ENCODE peak calls at places on chromosomes 1 and 21, in four cellular contexts. One of them, this sample, is unnamed.

GRCh38 chr1:43238104-43238503 is 31.7 kb upstream of the TMEM125 start:
- DNase-seq in K562: peak
- DNase-seq in H1: peak
- DNase-seq in HepG2: peak
- DNase-seq in this sample: no peak

GRCh38 chr1:99707535-99708142 is 58.8 kb downstream of the FRRS1 start:
- DNase-seq in H1: peak
- DNase-seq in HepG2: peak
- DNase-seq in K562: peak
- DNase-seq in this sample: peak

GRCh38 chr1:164772635-164773034 is 213.7 kb downstream of the PBX1 start:
- DNase-seq in HepG2: no peak
- DNase-seq in H1: no peak
- DNase-seq in K562: peak
- DNase-seq in this sample: no peak

GRCh38 chr1:23421752-23422312 is 2.7 kb downstream of the TCEA3 start:
- DNase-seq in H1: no peak
- DNase-seq in K562: peak
- DNase-seq in HepG2: peak
- DNase-seq in this sample: no peak

GRCh38 chr21:45819478-45820170 is 161.9 kb upstream of the COL6A1 start:
- DNase-seq in HepG2: no peak
- DNase-seq in K562: no peak
- DNase-seq in H1: no peak
- DNase-seq in this sample: no peak

GRCh38 chr1:228146761-228147693 is 2.7 kb upstream of the GJC2 start:
- DNase-seq in H1: no peak
- DNase-seq in HepG2: no peak
- DNase-seq in K562: no peak
- DNase-seq in this sample: no peak

GRCh38 chr1:215192306-215192705 is 109.8 kb downstream of the KCNK2 start:
- DNase-seq in HepG2: no peak
- DNase-seq in H1: no peak
- DNase-seq in K562: no peak
- DNase-seq in this sample: no peak

GRCh38 chr1:230123280-230124186 is 56.5 kb downstream of the GALNT2 start:
- DNase-seq in H1: no peak
- DNase-seq in K562: no peak
- DNase-seq in HepG2: peak
- DNase-seq in this sample: peak

GRCh38 chr1:234722267-234722704 is 112.3 kb upstream of the IRF2BP2 start:
- DNase-seq in K562: no peak
- DNase-seq in H1: no peak
- DNase-seq in HepG2: no peak
- DNase-seq in this sample: no peak

GRCh38 chr1:55313903-55314302 is 98.7 kb upstream of the USP24 start:
- DNase-seq in K562: no peak
- DNase-seq in HepG2: no peak
- DNase-seq in H1: no peak
- DNase-seq in this sample: no peak

GRCh38 chr1:38502772-38503171 is 356.8 kb downstream of the RRAGC start:
- DNase-seq in HepG2: no peak
- DNase-seq in H1: peak
- DNase-seq in K562: no peak
- DNase-seq in this sample: no peak

GRCh38 chr1:54459140-54459539 is 52.9 kb upstream of the SSBP3 start:
- DNase-seq in HepG2: no peak
- DNase-seq in K562: no peak
- DNase-seq in H1: no peak
- DNase-seq in this sample: no peak

GRCh38 chr1:33563702-33564101 is 91.3 kb downstream of the ZSCAN20 start:
- DNase-seq in K562: no peak
- DNase-seq in H1: no peak
- DNase-seq in HepG2: no peak
- DNase-seq in this sample: no peak

GRCh38 chr21:36929622-36930021 is 36.8 kb downstream of the HLCS start:
- DNase-seq in H1: no peak
- DNase-seq in HepG2: no peak
- DNase-seq in K562: no peak
- DNase-seq in this sample: no peak

GRCh38 chr1:7608628-7609295 is 162.3 kb upstream of the VAMP3 start:
- DNase-seq in K562: peak
- DNase-seq in H1: peak
- DNase-seq in HepG2: peak
- DNase-seq in this sample: no peak

GRCh38 chr1:70874826-70875225 is 172.8 kb downstream of the PTGER3 start:
- DNase-seq in K562: no peak
- DNase-seq in H1: no peak
- DNase-seq in HepG2: no peak
- DNase-seq in this sample: no peak

GRCh38 chr1:168550971-168551370 is 7.2 kb upstream of the XCL2 start:
- DNase-seq in K562: no peak
- DNase-seq in HepG2: no peak
- DNase-seq in H1: no peak
- DNase-seq in this sample: no peak

GRCh38 chr1:207807395-207808321 is 55.8 kb downstream of the CD46 start:
- DNase-seq in K562: peak
- DNase-seq in HepG2: no peak
- DNase-seq in H1: no peak
- DNase-seq in this sample: no peak

GRCh38 chr21:43865471-43866181 is 603 bp downstream of the AGPAT3 start:
- DNase-seq in K562: peak
- DNase-seq in HepG2: no peak
- DNase-seq in H1: peak
- DNase-seq in this sample: no peak

GRCh38 chr1:115448282-115449044 is 110.4 kb upstream of the NGF start:
- DNase-seq in HepG2: no peak
- DNase-seq in H1: no peak
- DNase-seq in K562: no peak
- DNase-seq in this sample: no peak

GRCh38 chr1:6180578-6181311 is 624 bp upstream of the CHD5 start:
- DNase-seq in HepG2: no peak
- DNase-seq in H1: peak
- DNase-seq in K562: no peak
- DNase-seq in this sample: no peak

GRCh38 chr1:152886090-152886489 is 8.0 kb downstream of the SMCP start:
- DNase-seq in K562: no peak
- DNase-seq in H1: no peak
- DNase-seq in HepG2: no peak
- DNase-seq in this sample: no peak

GRCh38 chr1:25561426-25562100 is 18.2 kb downstream of the LDLRAP1 start:
- DNase-seq in H1: no peak
- DNase-seq in K562: no peak
- DNase-seq in HepG2: no peak
- DNase-seq in this sample: no peak

GRCh38 chr1:171881466-171881865 is 40.2 kb downstream of the DNM3 start:
- DNase-seq in HepG2: no peak
- DNase-seq in H1: no peak
- DNase-seq in K562: no peak
- DNase-seq in this sample: no peak

GRCh38 chr1:44029260-44029910 is 1.9 kb downstream of the SLC6A9 start:
- DNase-seq in K562: peak
- DNase-seq in HepG2: no peak
- DNase-seq in H1: no peak
- DNase-seq in this sample: no peak

GRCh38 chr1:2971609-2972008 is 49.7 kb upstream of the ACTRT2 start:
- DNase-seq in K562: no peak
- DNase-seq in HepG2: no peak
- DNase-seq in H1: no peak
- DNase-seq in this sample: no peak

GRCh38 chr1:222867316-222867715 is 52.5 kb downstream of the DISP1 start:
- DNase-seq in K562: no peak
- DNase-seq in H1: no peak
- DNase-seq in HepG2: no peak
- DNase-seq in this sample: no peak

GRCh38 chr1:165659581-165659895 is 28.5 kb downstream of the MGST3 start:
- DNase-seq in HepG2: no peak
- DNase-seq in H1: no peak
- DNase-seq in K562: no peak
- DNase-seq in this sample: no peak

GRCh38 chr1:242462867-242463266 is 61.6 kb downstream of the PLD5 start:
- DNase-seq in H1: no peak
- DNase-seq in HepG2: no peak
- DNase-seq in K562: no peak
- DNase-seq in this sample: no peak

GRCh38 chr1:244435562-244436205 is 16.0 kb downstream of the ADSS2 start:
- DNase-seq in H1: no peak
- DNase-seq in K562: no peak
- DNase-seq in HepG2: peak
- DNase-seq in this sample: no peak

GRCh38 chr21:45310446-45310845 is 22.8 kb upstream of the POFUT2 start:
- DNase-seq in H1: no peak
- DNase-seq in HepG2: no peak
- DNase-seq in K562: no peak
- DNase-seq in this sample: no peak

GRCh38 chr1:166699613-166700012 is 139.7 kb upstream of the POGK start:
- DNase-seq in H1: no peak
- DNase-seq in K562: peak
- DNase-seq in HepG2: no peak
- DNase-seq in this sample: no peak

GRCh38 chr1:25442178-25442577 is 11.5 kb downstream of the MACO1 start:
- DNase-seq in H1: no peak
- DNase-seq in K562: no peak
- DNase-seq in HepG2: no peak
- DNase-seq in this sample: no peak

GRCh38 chr1:224589006-224589405 is 27.1 kb upstream of the CNIH3 start:
- DNase-seq in HepG2: no peak
- DNase-seq in K562: no peak
- DNase-seq in H1: no peak
- DNase-seq in this sample: no peak

GRCh38 chr1:151862604-151863003 is 9.1 kb upstream of the THEM5 start:
- DNase-seq in H1: no peak
- DNase-seq in HepG2: no peak
- DNase-seq in K562: peak
- DNase-seq in this sample: no peak
- TF ChIP-seq CBX5 in H1: no peak
- TF ChIP-seq CBX5 in HepG2: no peak
- TF ChIP-seq CBX5 in K562: no peak
- TF ChIP-seq CBX5 in this sample: no peak

DNA sequence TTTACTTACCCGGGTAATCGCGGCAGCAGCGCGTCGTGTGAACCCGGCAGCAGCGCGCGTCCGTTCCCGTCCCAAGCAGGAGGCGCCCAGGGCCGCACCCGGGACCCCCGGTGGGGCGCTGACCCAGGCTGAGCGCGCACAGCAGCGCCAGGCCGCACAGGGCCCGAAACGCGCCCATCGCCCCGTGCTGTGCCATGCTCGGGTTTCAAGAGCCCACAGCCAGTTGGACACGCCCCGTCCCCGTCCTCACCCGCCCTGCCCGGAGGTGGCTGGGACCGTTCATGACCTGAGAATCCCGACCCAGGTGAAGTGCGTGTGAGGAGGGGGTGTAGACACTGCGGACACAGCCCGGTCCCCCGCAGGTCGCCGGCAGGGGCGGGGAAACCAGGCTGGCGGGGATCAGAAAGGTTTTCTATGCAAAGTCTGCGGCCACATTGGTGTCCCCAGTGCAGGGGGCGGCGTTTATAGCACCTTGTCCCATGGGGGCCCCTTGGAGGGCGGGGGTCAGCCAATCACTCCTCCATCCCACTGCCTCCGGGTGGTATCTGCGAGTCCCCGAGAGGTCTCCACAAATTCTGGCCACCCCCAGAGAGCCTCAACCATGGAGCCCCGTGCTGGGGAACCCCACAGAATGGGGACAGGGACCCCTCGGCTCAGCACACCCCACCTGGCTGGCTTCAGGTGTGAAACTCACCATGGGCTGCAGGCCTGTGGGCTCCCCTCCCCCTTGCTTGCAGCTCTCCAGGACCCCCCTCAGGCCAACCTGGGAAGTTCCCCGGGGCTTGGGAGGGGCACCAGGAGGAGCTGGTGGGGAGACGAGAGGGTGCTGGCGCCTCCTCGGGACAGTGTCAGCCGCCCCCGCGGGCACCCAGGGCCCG is at the start of gene TNFRSF18:
- DNase-seq in K562: no peak
- DNase-seq in H1: no peak
- DNase-seq in HepG2: no peak
- DNase-seq in this sample: no peak
- TF ChIP-seq CBX5 in K562: no peak
- TF ChIP-seq CBX5 in H1: no peak
- TF ChIP-seq CBX5 in HepG2: no peak
- TF ChIP-seq CBX5 in this sample: no peak

GRCh38 chr21:41927727-41928409 is 25.9 kb downstream of the C2CD2 start:
- DNase-seq in HepG2: no peak
- DNase-seq in K562: no peak
- DNase-seq in H1: no peak
- DNase-seq in this sample: no peak
- TF ChIP-seq CBX5 in HepG2: no peak
- TF ChIP-seq CBX5 in K562: no peak
- TF ChIP-seq CBX5 in H1: no peak
- TF ChIP-seq CBX5 in this sample: no peak

DNA sequence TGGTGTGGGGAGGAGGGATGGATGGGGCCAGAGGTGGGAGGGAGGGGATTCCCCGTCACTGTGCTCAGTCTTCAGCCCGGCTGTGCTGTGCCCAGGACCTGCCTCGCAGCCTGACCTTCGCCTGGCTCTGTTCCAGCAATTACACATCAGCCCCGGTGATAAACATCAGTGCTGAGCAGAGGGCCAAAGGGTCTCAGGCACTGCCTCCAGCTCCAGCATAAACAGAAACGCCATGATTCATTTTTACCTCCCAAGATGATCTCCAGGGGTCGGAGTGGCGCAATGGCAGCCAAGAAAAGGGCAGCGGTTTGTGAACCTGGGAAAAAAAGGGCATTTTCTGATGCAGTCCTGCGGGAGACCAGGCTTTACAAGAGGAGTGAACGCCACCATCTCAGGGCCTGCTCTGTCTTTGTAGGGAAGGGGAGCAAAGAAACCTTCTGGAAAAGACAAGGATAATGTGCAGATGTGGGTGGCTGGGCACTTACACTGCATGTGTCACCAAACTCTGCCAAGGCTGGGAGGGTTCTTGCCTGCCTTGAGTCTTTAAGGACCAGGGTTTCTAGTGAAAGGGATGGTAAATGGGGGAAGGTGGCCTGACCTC is 28.1 kb downstream of the SHISA4 start:
- DNase-seq in HepG2: peak
- DNase-seq in K562: peak
- DNase-seq in H1: no peak
- DNase-seq in this sample: no peak
- TF ChIP-seq CBX5 in HepG2: no peak
- TF ChIP-seq CBX5 in K562: peak
- TF ChIP-seq CBX5 in H1: no peak
- TF ChIP-seq CBX5 in this sample: no peak

GRCh38 chr1:104648269-104648691 is 898.6 kb downstream of the AMY1C start:
- DNase-seq in HepG2: peak
- DNase-seq in K562: no peak
- DNase-seq in H1: no peak
- DNase-seq in this sample: no peak
- TF ChIP-seq CBX5 in HepG2: no peak
- TF ChIP-seq CBX5 in K562: no peak
- TF ChIP-seq CBX5 in H1: no peak
- TF ChIP-seq CBX5 in this sample: no peak

GRCh38 chr1:65245290-65245689 is 64.1 kb upstream of the DNAJC6 start:
- DNase-seq in HepG2: no peak
- DNase-seq in K562: no peak
- DNase-seq in H1: no peak
- DNase-seq in this sample: no peak
- TF ChIP-seq CBX5 in HepG2: no peak
- TF ChIP-seq CBX5 in K562: no peak
- TF ChIP-seq CBX5 in H1: no peak
- TF ChIP-seq CBX5 in this sample: no peak